ENCODE peak calls at places on chromosome 15, in four cellular contexts. Q is neuronal stem cell; V is activated T-helper 1 cell treated with Interleukin-2 at 50 U/mL for 16 hours; O is stimulated activated CD8-positive, alpha-beta memory T cell treated with anti-CD3 and anti-CD28 coated beads, Interleukin-2, amount 100 ng/mL, for 48 hours. S is an unnamed sample.

GRCh38 chr15:54810496-54810895 is 386.2 kb downstream of the RSL24D1 start:
- DNase-seq in O (no peak), V (no peak), Q (no peak), S (no peak)

GRCh38 chr15:56813995-56814394 is 80.7 kb upstream of the ZNF280D start:
- DNase-seq in O (no peak), V (no peak), Q (no peak), S (no peak)

GRCh38 chr15:39270221-39270835 is 310.6 kb upstream of the THBS1 start:
- DNase-seq in Q (no peak), V (no peak), O (no peak), S (no peak)

GRCh38 chr15:85482896-85483295 is 102.5 kb downstream of the AKAP13 start:
- DNase-seq in V (no peak), Q (no peak), O (no peak), S (no peak)

GRCh38 chr15:90367578-90367977 is 15.5 kb downstream of the ZNF774 start:
- DNase-seq in O (no peak), V (no peak), Q (no peak), S (no peak)

GRCh38 chr15:64490598-64491259 is 30.4 kb downstream of the ZNF609 start:
- DNase-seq in Q (no peak), O (no peak), V (no peak), S (no peak)

GRCh38 chr15:39599871-39600270 is 19.0 kb downstream of the THBS1 start:
- DNase-seq in O (no peak), V (no peak), Q (no peak), S (no peak)

GRCh38 chr15:91473894-91474293 is 373.8 kb downstream of the SV2B start:
- DNase-seq in Q (no peak), O (no peak), V (no peak), S (no peak)

GRCh38 chr15:80474224-80474619 is 70.0 kb downstream of the ARNT2 start:
- DNase-seq in Q (no peak), O (no peak), V (no peak), S (no peak)

GRCh38 chr15:94327356-94327936 is 96.1 kb downstream of the MCTP2 start:
- DNase-seq in O (no peak), V (no peak), Q (no peak), S (no peak)

GRCh38 chr15:90099868-90100854 is 2.1 kb downstream of the IDH2 start:
- DNase-seq in O (no peak), V (no peak), Q (no peak), S (peak)

GRCh38 chr15:57340673-57341259 is 35.5 kb upstream of the CGNL1 start:
- DNase-seq in O (peak), V (no peak), Q (peak), S (peak)

GRCh38 chr15:82091636-82092140 is 45.9 kb upstream of the MEX3B start:
- DNase-seq in V (no peak), Q (no peak), O (no peak), S (no peak)

GRCh38 chr15:42152196-42152920 is 4.1 kb downstream of the PLA2G4F start:
- DNase-seq in V (no peak), O (no peak), Q (no peak), S (no peak)

GRCh38 chr15:65730560-65731172 is 61.4 kb downstream of the DENND4A start:
- DNase-seq in O (no peak), Q (no peak), V (no peak), S (no peak)

GRCh38 chr15:75928680-75929608 is 25.3 kb downstream of the FBXO22 start:
- DNase-seq in V (no peak), Q (peak), O (no peak), S (no peak)

GRCh38 chr15:85706779-85707518 is 87.8 kb downstream of the KLHL25 start:
- DNase-seq in O (no peak), Q (no peak), V (peak), S (no peak)

GRCh38 chr15:62783303-62783957 is 259.1 kb upstream of the TPM1 start:
- DNase-seq in V (no peak), Q (no peak), O (no peak), S (no peak)

GRCh38 chr15:65424683-65425082 is 1.9 kb upstream of the IGDCC4 start:
- DNase-seq in Q (no peak), V (no peak), O (no peak), S (no peak)

GRCh38 chr15:92062505-92062904 is 209.0 kb downstream of the SLCO3A1 start:
- DNase-seq in Q (no peak), V (no peak), O (no peak), S (no peak)

GRCh38 chr15:52379395-52380111 is 83.9 kb upstream of the MYO5C start:
- DNase-seq in V (no peak), Q (no peak), O (no peak), S (no peak)